ENCODE peak calls at places on chromosomes 4 and X, in six cellular contexts. One of them, this sample, is unnamed.

GRCh38 chr4:3399277-3400194 is 42.2 kb upstream of the HGFAC start:
- DNase-seq in HCT116: peak; percentile 18
- DNase-seq in Calu3: no peak
- DNase-seq in bronchial epithelial cell: peak; percentile 24
- DNase-seq in astrocyte of the cerebellum: peak; percentile 37
- DNase-seq in uterus: no peak
- DNase-seq in this sample: no peak

GRCh38 chr4:98484031-98484430 is 174.4 kb downstream of the TSPAN5 start:
- DNase-seq in HCT116: no peak
- DNase-seq in astrocyte of the cerebellum: no peak
- DNase-seq in uterus: no peak
- DNase-seq in Calu3: no peak
- DNase-seq in bronchial epithelial cell: peak; percentile 91
- DNase-seq in this sample: no peak

GRCh38 chr4:161629694-161630441 is 533.9 kb downstream of the FSTL5 start:
- DNase-seq in HCT116: no peak
- DNase-seq in Calu3: no peak
- DNase-seq in uterus: no peak
- DNase-seq in astrocyte of the cerebellum: no peak
- DNase-seq in bronchial epithelial cell: no peak
- DNase-seq in this sample: no peak

GRCh38 chr4:122117743-122118142 is 34.4 kb upstream of the BLTP1 start:
- DNase-seq in bronchial epithelial cell: peak; percentile 39
- DNase-seq in Calu3: no peak
- DNase-seq in HCT116: no peak
- DNase-seq in astrocyte of the cerebellum: no peak
- DNase-seq in uterus: no peak
- DNase-seq in this sample: no peak

GRCh38 chr4:52750213-52750612 is 1.0 kb downstream of the ERVMER34-1 start:
- DNase-seq in HCT116: no peak
- DNase-seq in uterus: no peak
- DNase-seq in bronchial epithelial cell: no peak
- DNase-seq in Calu3: no peak
- DNase-seq in astrocyte of the cerebellum: no peak
- DNase-seq in this sample: no peak

GRCh38 chr4:2249526-2249991 is 7.6 kb upstream of the HAUS3 start:
- DNase-seq in uterus: no peak
- DNase-seq in bronchial epithelial cell: peak; percentile 13
- DNase-seq in astrocyte of the cerebellum: no peak
- DNase-seq in Calu3: no peak
- DNase-seq in HCT116: no peak
- DNase-seq in this sample: no peak

GRCh38 chr4:101865501-101866062 is 75.1 kb downstream of the BANK1 start:
- DNase-seq in HCT116: no peak
- DNase-seq in Calu3: no peak
- DNase-seq in bronchial epithelial cell: peak; percentile 82
- DNase-seq in uterus: no peak
- DNase-seq in astrocyte of the cerebellum: peak; percentile 9
- DNase-seq in this sample: no peak

GRCh38 chrX:154396948-154397887 is 959 bp upstream of the RPL10 start:
- DNase-seq in bronchial epithelial cell: peak; percentile 53
- DNase-seq in Calu3: peak; percentile 78
- DNase-seq in uterus: peak; percentile 80
- DNase-seq in astrocyte of the cerebellum: no peak
- DNase-seq in HCT116: no peak
- DNase-seq in this sample: peak; percentile 68

GRCh38 chr4:182238355-182238931 is 4.8 kb upstream of the TENM3 start:
- DNase-seq in bronchial epithelial cell: no peak
- DNase-seq in uterus: no peak
- DNase-seq in astrocyte of the cerebellum: peak; percentile 18
- DNase-seq in HCT116: no peak
- DNase-seq in Calu3: no peak
- DNase-seq in this sample: no peak

GRCh38 chr4:189096717-189097116 is 844.0 kb upstream of the FRG1 start:
- DNase-seq in Calu3: no peak
- DNase-seq in bronchial epithelial cell: no peak
- DNase-seq in HCT116: no peak
- DNase-seq in uterus: no peak
- DNase-seq in astrocyte of the cerebellum: no peak
- DNase-seq in this sample: no peak

GRCh38 chr4:138241281-138242075 is 671 bp downstream of the SLC7A11 start:
- DNase-seq in uterus: no peak
- DNase-seq in HCT116: no peak
- DNase-seq in Calu3: peak; percentile 38
- DNase-seq in astrocyte of the cerebellum: no peak
- DNase-seq in bronchial epithelial cell: no peak
- DNase-seq in this sample: no peak

GRCh38 chrX:66915893-66916292 is 277.0 kb upstream of the EDA2R start:
- DNase-seq in HCT116: no peak
- DNase-seq in astrocyte of the cerebellum: no peak
- DNase-seq in uterus: no peak
- DNase-seq in bronchial epithelial cell: no peak
- DNase-seq in Calu3: no peak
- DNase-seq in this sample: no peak

GRCh38 chr4:97013309-97014106 is 1129.8 kb downstream of the STPG2 start:
- DNase-seq in astrocyte of the cerebellum: no peak
- DNase-seq in uterus: no peak
- DNase-seq in bronchial epithelial cell: no peak
- DNase-seq in Calu3: no peak
- DNase-seq in HCT116: no peak
- DNase-seq in this sample: no peak

GRCh38 chr4:87126056-87126455 is 94.4 kb downstream of the KLHL8 start:
- DNase-seq in Calu3: no peak
- DNase-seq in astrocyte of the cerebellum: no peak
- DNase-seq in uterus: no peak
- DNase-seq in HCT116: no peak
- DNase-seq in bronchial epithelial cell: no peak
- DNase-seq in this sample: no peak

GRCh38 chrX:43456056-43456455 is 200.0 kb upstream of the MAOA start:
- DNase-seq in bronchial epithelial cell: no peak
- DNase-seq in HCT116: no peak
- DNase-seq in Calu3: peak; percentile 2
- DNase-seq in astrocyte of the cerebellum: no peak
- DNase-seq in uterus: no peak
- DNase-seq in this sample: no peak

GRCh38 chr4:76307670-76308014 is 1.1 kb downstream of the STBD1 start:
- DNase-seq in uterus: peak; percentile 27
- DNase-seq in astrocyte of the cerebellum: no peak
- DNase-seq in HCT116: no peak
- DNase-seq in bronchial epithelial cell: no peak
- DNase-seq in Calu3: no peak
- DNase-seq in this sample: no peak

GRCh38 chrX:10769696-10770619 is 149.6 kb upstream of the MID1 start:
- DNase-seq in uterus: peak; percentile 26
- DNase-seq in bronchial epithelial cell: peak; percentile 40
- DNase-seq in HCT116: no peak
- DNase-seq in Calu3: peak; percentile 3
- DNase-seq in astrocyte of the cerebellum: no peak
- DNase-seq in this sample: no peak

GRCh38 chrX:29652484-29652883 is 562.9 kb upstream of the MAGEB2 start:
- DNase-seq in astrocyte of the cerebellum: peak; percentile 52
- DNase-seq in uterus: no peak
- DNase-seq in HCT116: no peak
- DNase-seq in bronchial epithelial cell: peak; percentile 54
- DNase-seq in Calu3: no peak
- DNase-seq in this sample: no peak

GRCh38 chrX:41922125-41922521 is 1.2 kb downstream of the CASK start:
- DNase-seq in astrocyte of the cerebellum: no peak
- DNase-seq in Calu3: no peak
- DNase-seq in bronchial epithelial cell: peak; percentile 27
- DNase-seq in uterus: no peak
- DNase-seq in HCT116: no peak
- DNase-seq in this sample: no peak

GRCh38 chr4:80014531-80014930 is 58.5 kb downstream of the ANTXR2 start:
- DNase-seq in uterus: no peak
- DNase-seq in bronchial epithelial cell: no peak
- DNase-seq in astrocyte of the cerebellum: no peak
- DNase-seq in HCT116: no peak
- DNase-seq in Calu3: no peak
- DNase-seq in this sample: no peak

DNA sequence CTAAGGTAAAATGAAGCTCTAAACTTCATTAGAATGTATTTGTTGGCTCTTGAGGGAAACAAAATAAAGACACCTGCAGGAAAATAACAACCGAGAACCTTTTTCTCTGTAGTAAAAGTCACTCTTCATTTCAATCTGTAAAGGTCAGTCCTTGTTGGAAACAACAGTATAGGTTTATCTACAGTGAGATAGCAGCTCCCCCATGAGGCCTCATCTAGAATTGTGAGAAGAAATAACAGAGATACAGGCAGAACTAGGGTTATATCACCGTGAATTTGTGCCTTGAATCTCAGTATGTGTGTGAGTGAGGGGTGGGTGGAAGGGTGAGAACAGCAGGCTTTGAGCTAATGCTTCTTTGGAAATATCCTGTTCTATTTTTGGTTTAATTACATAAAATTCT is 107.8 kb upstream of the FMR1 start:
- DNase-seq in uterus: no peak
- DNase-seq in HCT116: no peak
- DNase-seq in Calu3: peak; percentile 1
- DNase-seq in bronchial epithelial cell: peak; percentile 3
- DNase-seq in astrocyte of the cerebellum: no peak
- DNase-seq in this sample: peak; percentile 30
- TF ChIP-seq CTCF in uterus: peak; percentile 12
- TF ChIP-seq CTCF in HCT116: peak; percentile 22
- TF ChIP-seq CTCF in Calu3: no peak
- TF ChIP-seq CTCF in bronchial epithelial cell: peak; percentile 11
- TF ChIP-seq CTCF in astrocyte of the cerebellum: peak; percentile 13
- TF ChIP-seq CTCF in this sample: peak; percentile 17

DNA sequence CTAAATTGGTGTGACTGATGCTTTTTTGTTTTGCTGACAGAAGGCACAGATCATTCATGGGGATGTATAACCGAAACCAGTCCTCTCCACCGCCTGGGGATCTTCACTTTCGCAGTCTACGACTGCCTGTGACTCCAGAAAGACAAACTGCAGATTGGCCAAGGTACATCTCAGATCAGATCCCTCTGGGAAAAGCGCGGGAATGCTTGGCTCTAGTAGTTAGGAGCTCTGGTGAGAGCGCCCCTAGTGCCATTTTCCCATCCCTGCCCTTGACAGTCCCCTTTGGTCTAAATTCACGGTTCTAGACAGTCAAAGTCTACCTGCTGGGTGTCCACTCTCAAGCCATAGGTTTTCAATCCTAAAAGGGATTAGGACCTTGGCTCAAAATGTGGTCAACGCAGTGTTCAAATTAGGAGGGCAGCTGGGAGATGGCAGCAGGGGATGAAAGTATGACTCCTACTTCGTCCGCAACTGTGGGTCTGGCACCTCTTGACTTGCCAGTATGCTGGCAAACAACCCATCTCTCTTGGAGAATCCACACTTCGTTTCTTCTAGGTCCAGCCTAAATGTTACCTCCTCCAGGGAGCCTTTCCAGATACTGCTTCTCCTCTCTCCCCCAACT is 6.9 kb upstream of the HAND2 start:
- DNase-seq in HCT116: peak; percentile 16
- DNase-seq in astrocyte of the cerebellum: no peak
- DNase-seq in bronchial epithelial cell: no peak
- DNase-seq in uterus: peak; percentile 39
- DNase-seq in Calu3: no peak
- DNase-seq in this sample: no peak
- TF ChIP-seq CTCF in HCT116: peak; percentile 66
- TF ChIP-seq CTCF in astrocyte of the cerebellum: peak; percentile 32
- TF ChIP-seq CTCF in bronchial epithelial cell: no peak
- TF ChIP-seq CTCF in uterus: no peak
- TF ChIP-seq CTCF in Calu3: no peak
- TF ChIP-seq CTCF in this sample: no peak

GRCh38 chr4:118988635-118988972 is 100.0 kb downstream of the SYNPO2 start:
- DNase-seq in HCT116: no peak
- DNase-seq in astrocyte of the cerebellum: no peak
- DNase-seq in bronchial epithelial cell: peak; percentile 21
- DNase-seq in uterus: no peak
- DNase-seq in Calu3: no peak
- DNase-seq in this sample: no peak

GRCh38 chr4:118985170-118986000 is 96.7 kb downstream of the SYNPO2 start:
- DNase-seq in HCT116: no peak
- DNase-seq in Calu3: no peak
- DNase-seq in astrocyte of the cerebellum: no peak
- DNase-seq in uterus: no peak
- DNase-seq in bronchial epithelial cell: no peak
- DNase-seq in this sample: no peak

GRCh38 chr4:118991686-118992085 is 103.0 kb downstream of the SYNPO2 start:
- DNase-seq in astrocyte of the cerebellum: no peak
- DNase-seq in bronchial epithelial cell: no peak
- DNase-seq in HCT116: no peak
- DNase-seq in Calu3: no peak
- DNase-seq in uterus: no peak
- DNase-seq in this sample: peak; percentile 21

GRCh38 chr4:118989098-118990080 is 100.7 kb downstream of the SYNPO2 start:
- DNase-seq in astrocyte of the cerebellum: no peak
- DNase-seq in Calu3: no peak
- DNase-seq in uterus: no peak
- DNase-seq in HCT116: no peak
- DNase-seq in bronchial epithelial cell: peak; percentile 100
- DNase-seq in this sample: no peak

DNA sequence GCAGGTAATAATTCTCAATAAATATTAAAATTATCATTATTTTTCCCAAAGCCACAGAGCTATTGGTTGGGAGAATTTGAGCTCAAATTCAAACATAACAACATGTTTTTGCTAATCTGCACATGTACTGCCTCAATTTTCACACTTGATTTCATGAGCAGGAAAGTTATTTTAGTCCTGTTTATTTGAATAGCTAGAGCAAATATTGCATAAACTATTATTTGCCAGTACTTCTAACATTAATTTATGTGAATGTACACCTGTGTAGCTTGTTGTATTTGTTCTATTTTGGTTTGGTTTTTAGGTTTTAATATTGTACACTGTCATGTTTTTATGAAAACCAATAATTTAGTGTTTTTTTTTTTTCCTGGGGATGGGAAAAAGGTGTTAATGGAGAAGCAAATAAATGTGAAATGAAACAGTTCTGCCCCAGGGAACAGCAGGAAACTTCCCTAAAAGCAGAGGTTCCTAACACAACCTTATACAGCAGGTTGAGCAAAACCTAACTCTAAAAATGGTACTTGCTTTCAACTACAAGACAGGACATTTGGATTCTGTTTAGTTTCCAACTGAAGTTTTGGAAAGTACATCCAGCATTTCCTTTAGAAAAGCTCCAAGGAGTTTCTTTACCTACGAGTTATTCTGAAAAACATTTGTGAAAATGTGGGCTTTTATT is 99.4 kb downstream of the SYNPO2 start:
- DNase-seq in Calu3: no peak
- DNase-seq in HCT116: no peak
- DNase-seq in astrocyte of the cerebellum: no peak
- DNase-seq in uterus: no peak
- DNase-seq in bronchial epithelial cell: no peak
- DNase-seq in this sample: no peak
- TF ChIP-seq CTCF in Calu3: no peak
- TF ChIP-seq CTCF in HCT116: no peak
- TF ChIP-seq CTCF in astrocyte of the cerebellum: no peak
- TF ChIP-seq CTCF in uterus: no peak
- TF ChIP-seq CTCF in bronchial epithelial cell: no peak
- TF ChIP-seq CTCF in this sample: no peak

DNA sequence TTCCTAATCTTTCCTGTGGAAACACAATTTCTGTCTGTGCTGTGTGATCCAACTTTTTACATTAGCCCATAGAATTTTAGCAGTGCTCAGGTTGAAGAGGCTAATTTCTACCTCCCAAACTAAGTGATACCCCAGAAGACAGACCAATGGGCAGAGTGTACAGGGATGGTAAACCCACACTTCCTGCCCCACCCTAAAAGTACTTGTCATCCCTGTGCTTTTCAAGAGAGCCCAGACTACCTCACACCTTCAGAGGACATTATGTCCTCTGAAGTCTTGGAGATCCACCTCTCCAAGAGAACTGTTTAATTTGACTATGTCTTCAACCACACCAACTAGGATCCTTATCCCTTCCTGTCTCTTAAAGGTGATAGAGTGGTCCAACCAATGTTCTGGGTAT is 82.0 kb upstream of the ACSL1 start:
- DNase-seq in Calu3: no peak
- DNase-seq in bronchial epithelial cell: no peak
- DNase-seq in astrocyte of the cerebellum: no peak
- DNase-seq in HCT116: no peak
- DNase-seq in uterus: no peak
- DNase-seq in this sample: no peak
- TF ChIP-seq CTCF in Calu3: no peak
- TF ChIP-seq CTCF in bronchial epithelial cell: no peak
- TF ChIP-seq CTCF in astrocyte of the cerebellum: no peak
- TF ChIP-seq CTCF in HCT116: no peak
- TF ChIP-seq CTCF in uterus: no peak
- TF ChIP-seq CTCF in this sample: no peak

This sample was measured in GM13976.